ENCODE peak calls at places on chromosomes 4 and X, in five cellular contexts. S is endothelial cell of umbilical vein; R is dorsolateral prefrontal cortex; J is activated effector memory CD4-positive, alpha-beta T cell treated with Interleukin-2 at 50 U/mL for 16 hours; E is Karpas-422. A is an unnamed sample.

GRCh38 chr4:7209699-7210098 is 17.4 kb downstream of the SORCS2 start:
- DNase-seq in S (no peak), R (no peak), J (no peak), E (no peak), A (no peak)

GRCh38 chr4:600850-601515 is 24.4 kb upstream of the PDE6B start:
- DNase-seq in S (no peak), R (peak; percentile 82), J (no peak), E (no peak), A (no peak)

GRCh38 chr4:145936142-145937020 is 2.2 kb downstream of the ZNF827 start:
- DNase-seq in S (peak; percentile 79), R (peak; percentile 76), J (peak; percentile 56), E (peak; percentile 95), A (peak; percentile 62)

GRCh38 chrX:150693782-150694574 is 782 bp downstream of the MTMR1 start:
- DNase-seq in S (peak; percentile 35), R (no peak), J (peak; percentile 65), E (peak; percentile 92), A (peak; percentile 80)

GRCh38 chrX:116267511-116268040 is 97.0 kb downstream of the AGTR2 start:
- DNase-seq in S (no peak), R (no peak), J (no peak), E (no peak), A (no peak)

GRCh38 chr4:25290490-25291067 is 22.0 kb upstream of the ZCCHC4 start:
- DNase-seq in S (no peak), R (no peak), J (no peak), E (no peak), A (no peak)

GRCh38 chr4:102663073-102663472 is 97.7 kb downstream of the MANBA start:
- DNase-seq in S (no peak), R (no peak), J (no peak), E (no peak), A (no peak)

GRCh38 chr4:165379662-165380061 is 854 bp downstream of the CPE start:
- DNase-seq in S (no peak), R (peak; percentile 60), J (no peak), E (no peak), A (no peak)

GRCh38 chr4:75345436-75345835 is 168.8 kb downstream of the RCHY1 start:
- DNase-seq in S (no peak), R (no peak), J (no peak), E (no peak), A (no peak)

GRCh38 chr4:147799986-147800555 is 68.2 kb downstream of the ARHGAP10 start:
- DNase-seq in S (no peak), R (no peak), J (peak; percentile 35), E (no peak), A (peak; percentile 38)

GRCh38 chr4:13584481-13584880 is 40.2 kb upstream of the NKX3-2 start:
- DNase-seq in S (peak; percentile 40), R (no peak), J (no peak), E (no peak), A (no peak)

GRCh38 chrX:123731258-123731986 is 1.4 kb downstream of the THOC2 start:
- DNase-seq in S (peak; percentile 47), R (no peak), J (no peak), E (peak; percentile 51), A (no peak)

GRCh38 chr4:125368161-125368560 is 53.4 kb downstream of the FAT4 start:
- DNase-seq in S (peak; percentile 84), R (no peak), J (no peak), E (no peak), A (no peak)